ENCODE peak calls at places on chromosomes 7 and 10, in four cellular contexts. P, Y, I and W are unnamed samples.

GRCh38 chr7:112869111-112869774 is 79.0 kb upstream of the TMEM168 start:
- DNase-seq in Y (peak; percentile 14), I (no peak), P (no peak), W (no peak)

GRCh38 chr10:96570983-96571964 is 15.5 kb downstream of the TM9SF3 start:
- DNase-seq in Y (no peak), P (no peak), I (no peak), W (no peak)

GRCh38 chr10:113347508-113347907 is 205.3 kb upstream of the HABP2 start:
- DNase-seq in Y (no peak), P (no peak), I (no peak), W (no peak)

GRCh38 chr10:5343561-5343960 is 21.2 kb upstream of the UCN3 start:
- DNase-seq in I (no peak), P (no peak), Y (no peak), W (no peak)

GRCh38 chr10:25226775-25227682 is 52.2 kb downstream of the GPR158 start:
- DNase-seq in Y (no peak), P (no peak), I (peak; percentile 17), W (no peak)

GRCh38 chr7:33831389-33832118 is 73.8 kb upstream of the BMPER start:
- DNase-seq in I (no peak), Y (no peak), P (no peak), W (no peak)

GRCh38 chr7:146702898-146703297 is 586.3 kb downstream of the CNTNAP2 start:
- DNase-seq in P (no peak), Y (no peak), I (no peak), W (no peak)

GRCh38 chr7:12518920-12519681 is 51.4 kb upstream of the SCIN start:
- DNase-seq in P (no peak), Y (no peak), I (no peak), W (no peak)

GRCh38 chr7:81367335-81367801 is 402.5 kb downstream of the HGF start:
- DNase-seq in Y (no peak), I (no peak), P (no peak), W (peak; percentile 90)

GRCh38 chr7:154880512-154880911 is 122.4 kb downstream of the PAXIP1 start:
- DNase-seq in Y (no peak), P (no peak), I (no peak), W (no peak)